ENCODE peak calls at places on chromosome 7, in four cellular contexts. I is fibroblast of villous mesenchyme, E is H7, M is A673. J is an unnamed sample.

GRCh38 chr7:55109384-55110167 is 90.8 kb downstream of the EGFR start:
- DNase-seq in I (peak), E (no peak), M (no peak), J (no peak)

GRCh38 chr7:142338633-142339501 is 81.0 kb upstream of the PRSS58 start:
- DNase-seq in I (no peak), E (peak), M (peak), J (no peak)

GRCh38 chr7:129739427-129739826 is 127.9 kb downstream of the NRF1 start:
- DNase-seq in I (peak), E (no peak), M (peak), J (no peak)

GRCh38 chr7:20596653-20597052 is 18.8 kb upstream of the ABCB5 start:
- DNase-seq in I (peak), E (no peak), M (peak), J (peak)

GRCh38 chr7:28002638-28003037 is 178.0 kb downstream of the JAZF1 start:
- DNase-seq in I (peak), E (no peak), M (peak), J (no peak)

GRCh38 chr7:148915211-148915610 is 31.1 kb upstream of the EZH2 start:
- DNase-seq in I (no peak), E (no peak), M (no peak), J (no peak)

GRCh38 chr7:45072131-45073030 is 16.4 kb downstream of the NACAD start:
- DNase-seq in I (peak), E (peak), M (no peak), J (no peak)

GRCh38 chr7:93747019-93747418 is 143.5 kb downstream of the TFPI2 start:
- DNase-seq in I (no peak), E (no peak), M (peak), J (no peak)

GRCh38 chr7:105161366-105161765 is 147.4 kb downstream of the KMT2E start:
- DNase-seq in I (no peak), E (no peak), M (no peak), J (no peak)

GRCh38 chr7:25496394-25497103 is 268.3 kb upstream of the NPVF start:
- DNase-seq in I (no peak), E (no peak), M (no peak), J (no peak)

GRCh38 chr7:90216771-90217170 is 5.2 kb downstream of the STEAP2 start:
- DNase-seq in I (no peak), E (no peak), M (no peak), J (no peak)

GRCh38 chr7:157768198-157768597 is 431.4 kb downstream of the DNAJB6 start:
- DNase-seq in I (no peak), E (no peak), M (no peak), J (no peak)

DNA sequence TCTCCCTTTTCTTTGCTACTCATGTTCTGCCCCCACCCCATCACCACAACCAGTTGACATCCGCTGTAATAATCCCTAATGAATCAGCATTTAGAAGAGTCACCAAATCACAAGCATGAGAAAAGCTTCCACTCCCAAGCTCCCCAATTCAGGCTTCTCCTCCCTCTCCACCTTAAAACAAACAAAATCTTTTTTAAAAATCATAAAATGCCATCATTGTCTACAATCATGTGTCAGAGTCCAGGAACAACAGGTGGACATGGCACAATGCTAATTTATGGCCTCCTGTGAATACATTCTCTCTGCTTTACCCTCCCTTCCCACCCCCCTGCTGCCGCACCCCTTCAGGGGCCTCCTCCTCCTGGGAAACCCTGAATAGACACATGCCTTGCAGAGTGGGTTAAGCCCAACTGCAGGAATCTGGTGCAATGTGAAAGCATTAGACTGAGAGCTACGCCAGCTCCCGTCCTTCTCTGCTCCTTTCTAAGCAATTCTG is 3.7 kb downstream of the LRRC4 start:
- DNase-seq in I (no peak), E (peak), M (peak), J (no peak)
- H3K4me3 ChIP-seq in I (no peak), E (no peak), M (peak), J (no peak)

DNA sequence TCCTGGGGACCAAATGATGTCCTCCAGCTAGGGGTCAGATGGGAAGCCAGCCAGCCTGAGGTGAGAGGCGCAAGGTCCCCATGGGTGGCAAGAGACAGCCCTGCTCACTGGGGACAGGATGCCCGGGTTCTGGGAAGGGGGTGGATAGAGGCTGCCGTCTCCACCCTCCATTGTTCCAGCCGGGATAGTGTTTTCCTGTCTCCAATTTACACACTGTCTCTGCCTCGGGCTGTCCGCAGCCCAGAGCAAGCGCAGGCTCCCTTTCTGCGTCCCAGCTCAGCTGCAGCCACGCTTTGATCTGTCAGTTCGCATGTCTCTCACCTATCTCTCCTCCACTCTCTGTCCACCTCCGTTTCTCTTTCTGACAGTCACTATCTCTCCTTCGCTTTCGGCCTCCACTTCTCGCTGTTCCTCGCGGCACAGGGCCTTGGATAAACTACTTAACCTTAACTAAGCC is 2.1 kb downstream of the EPHB4 start:
- DNase-seq in I (peak), E (peak), M (no peak), J (no peak)
- H3K4me3 ChIP-seq in I (peak), E (peak), M (peak), J (peak)

GRCh38 chr7:100434297-100435144 is 1.8 kb downstream of the PPP1R35 start:
- DNase-seq in I (no peak), E (no peak), M (no peak), J (no peak)
- H3K4me3 ChIP-seq in I (peak), E (peak), M (peak), J (peak)

DNA sequence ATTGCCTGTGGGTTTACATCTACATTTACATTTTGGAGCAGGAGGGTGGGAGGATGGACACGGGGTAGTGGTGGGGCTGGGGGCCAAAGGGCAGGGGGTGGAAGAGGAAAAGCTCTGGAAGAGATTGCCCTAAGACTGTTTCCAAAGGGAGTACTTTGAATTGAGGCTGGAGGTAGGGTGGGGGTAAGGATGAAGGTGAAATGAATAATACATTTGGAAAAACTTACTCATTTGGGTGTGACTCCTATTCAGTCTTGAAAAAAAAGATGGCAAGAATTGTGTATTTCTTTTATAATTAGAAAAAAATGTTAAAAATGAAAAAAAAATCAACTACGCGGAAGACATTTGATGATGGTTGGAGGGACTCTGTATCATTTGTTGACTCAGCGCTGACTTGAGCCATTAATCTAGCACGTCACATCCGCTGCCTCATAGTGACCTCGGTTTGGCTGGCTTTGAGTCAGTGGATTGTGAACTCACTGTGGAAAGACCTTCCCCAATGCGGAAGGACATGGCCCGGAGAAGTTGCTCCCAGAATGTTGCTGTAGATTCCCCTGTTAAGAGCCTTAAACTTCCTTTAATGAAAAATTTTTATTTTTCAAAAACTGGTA is 2.8 kb downstream of the FAM180A start:
- DNase-seq in I (peak), E (no peak), M (no peak), J (peak)
- H3K4me3 ChIP-seq in I (no peak), E (no peak), M (no peak), J (no peak)

DNA sequence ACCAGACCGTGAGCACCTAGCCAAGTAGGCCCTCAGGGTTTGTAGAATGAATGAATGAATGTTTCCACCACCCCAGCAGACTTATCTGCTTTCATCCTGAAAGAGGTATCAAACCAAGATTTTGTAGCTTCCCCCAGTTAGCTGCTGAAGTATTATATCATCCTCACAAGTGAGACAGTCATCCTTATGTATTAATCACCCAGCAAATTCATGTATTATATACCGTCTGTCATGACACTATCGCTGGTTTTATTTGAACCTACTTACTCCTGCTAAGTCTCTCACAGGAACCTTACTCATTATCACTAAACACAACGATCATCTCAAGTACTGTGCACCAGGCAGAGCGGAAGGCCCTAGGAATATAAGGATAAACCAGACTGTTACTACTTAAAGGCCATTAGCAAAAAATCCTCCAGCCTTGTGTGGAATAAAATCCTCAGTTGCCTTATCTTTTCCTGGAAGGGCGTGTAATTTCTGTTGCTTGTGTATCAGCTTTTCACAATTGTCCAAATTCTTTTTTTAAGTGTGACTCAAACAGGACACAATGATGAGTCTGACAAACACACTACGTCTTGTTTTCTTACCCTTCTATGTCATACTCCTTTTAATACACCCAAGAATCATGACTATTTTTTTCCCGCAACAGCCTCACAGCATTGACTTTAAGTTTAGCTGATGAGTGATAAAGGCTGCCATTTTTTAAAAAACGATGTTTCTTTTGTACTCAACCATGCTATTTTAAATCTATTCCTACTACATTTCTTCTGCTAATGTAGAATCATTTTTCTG is 176.1 kb upstream of the KLF14 start:
- DNase-seq in I (peak), E (no peak), M (no peak), J (no peak)
- H3K4me3 ChIP-seq in I (peak), E (no peak), M (peak), J (peak)

GRCh38 chr7:128031901-128032604 is 816 bp upstream of the LRRC4 start:
- DNase-seq in I (peak), E (peak), M (peak), J (peak)
- H3K4me3 ChIP-seq in I (peak), E (peak), M (peak), J (peak)